ENCODE peak calls at places on chromosomes 3 and 15, in four cellular contexts. I is adrenal gland, D is IMR-90, Y is stomach. M is an unnamed sample. For H3K4me1, the result is how much of the 10 kb centered on the place peaks cover.

GRCh38 chr15:91114301-91114700 is 14.2 kb downstream of the SV2B start:
- DNase-seq in I (no peak), D (no peak), Y (no peak), M (no peak)

GRCh38 chr3:178406206-178406605 is 130.0 kb upstream of the KCNMB2 start:
- DNase-seq in I (no peak), Y (no peak), D (no peak), M (no peak)

GRCh38 chr15:33742807-33743206 is 225.5 kb upstream of the CHRM5 start:
- DNase-seq in Y (no peak), D (no peak), I (no peak), M (no peak)

GRCh38 chr15:48250640-48251076 is 44.6 kb downstream of the SLC12A1 start:
- DNase-seq in I (peak), D (peak), Y (no peak), M (peak)

GRCh38 chr15:98548172-98548971 is 100.0 kb upstream of the IGF1R start:
- DNase-seq in I (peak), Y (peak), D (peak), M (peak)

GRCh38 chr3:194382892-194383223 is 13.3 kb upstream of the LRRC15 start:
- DNase-seq in D (no peak), Y (no peak), I (no peak), M (no peak)

GRCh38 chr3:111963424-111963823 is 15.4 kb upstream of the ABHD10 start:
- DNase-seq in D (peak), Y (no peak), I (no peak), M (no peak)

GRCh38 chr15:20344601-20345400 is 196.8 kb downstream of the GOLGA6L6 start:
- DNase-seq in I (no peak), Y (no peak), D (no peak), M (no peak)

GRCh38 chr3:37183375-37183831 is 9.0 kb upstream of the LRRFIP2 start:
- DNase-seq in I (no peak), D (peak), Y (no peak), M (no peak)

GRCh38 chr15:72319360-72319984 is 485 bp downstream of the CELF6 start:
- DNase-seq in I (peak), D (peak), Y (peak), M (peak)

GRCh38 chr3:150054635-150055034 is 83.9 kb upstream of the PFN2 start:
- DNase-seq in Y (no peak), D (no peak), I (no peak), M (no peak)

GRCh38 chr3:46675426-46675825 is 18.1 kb downstream of the ALS2CL start:
- DNase-seq in Y (no peak), D (no peak), I (no peak), M (no peak)

GRCh38 chr15:40906947-40907802 is 12.9 kb downstream of the VPS18 start:
- DNase-seq in D (peak), Y (peak), I (no peak), M (no peak)

GRCh38 chr3:128323206-128324081 is 143.2 kb downstream of the DNAJB8 start:
- DNase-seq in D (no peak), Y (peak), I (peak), M (peak)

GRCh38 chr3:41352526-41352925 is 153.2 kb downstream of the CTNNB1 start:
- DNase-seq in D (no peak), Y (no peak), I (no peak), M (no peak)

GRCh38 chr15:63080638-63081250 is 38.2 kb downstream of the TPM1 start:
- DNase-seq in Y (no peak), I (no peak), D (no peak), M (no peak)

GRCh38 chr15:73946795-73947370 is 20.6 kb downstream of the LOXL1 start:
- DNase-seq in I (no peak), Y (no peak), D (no peak), M (no peak)

GRCh38 chr15:22895465-22896190 is 57.2 kb downstream of the NIPA2 start:
- DNase-seq in I (no peak), D (peak), Y (peak), M (no peak)

GRCh38 chr15:85622432-85622831 is 172.3 kb downstream of the KLHL25 start:
- DNase-seq in D (peak), Y (no peak), I (no peak), M (no peak)

GRCh38 chr3:36792342-36792741 is 28.0 kb upstream of the DCLK3 start:
- DNase-seq in I (no peak), Y (no peak), D (peak), M (no peak)

GRCh38 chr3:120404876-120405275 is 45.9 kb downstream of the FSTL1 start:
- DNase-seq in Y (no peak), I (no peak), D (peak), M (no peak)

GRCh38 chr3:172153335-172153861 is 114.0 kb downstream of the FNDC3B start:
- DNase-seq in D (peak), Y (peak), I (peak), M (peak)

GRCh38 chr3:30370681-30371271 is 235.6 kb upstream of the TGFBR2 start:
- DNase-seq in I (no peak), Y (no peak), D (no peak), M (no peak)

GRCh38 chr3:156416846-156417581 is 137.9 kb downstream of the SSR3 start:
- DNase-seq in D (no peak), I (no peak), Y (no peak), M (no peak)

GRCh38 chr15:87735536-87735935 is 521.0 kb downstream of the NTRK3 start:
- DNase-seq in I (no peak), D (no peak), Y (no peak), M (no peak)

GRCh38 chr3:190594171-190594570 is 80.3 kb downstream of the IL1RAP start:
- DNase-seq in I (no peak), Y (no peak), D (no peak), M (no peak)

GRCh38 chr3:83065861-83066260 is 1304.4 kb upstream of the GBE1 start:
- DNase-seq in Y (no peak), D (no peak), I (no peak), M (no peak)

GRCh38 chr3:142958707-142959106 is 4.8 kb downstream of the PAQR9 start:
- DNase-seq in I (peak), Y (no peak), D (peak), M (no peak)

GRCh38 chr3:116569611-116570010 is 124.3 kb upstream of the LSAMP start:
- DNase-seq in Y (no peak), I (no peak), D (peak), M (no peak)

GRCh38 chr3:101950510-101950909 is 101.2 kb downstream of the NFKBIZ start:
- DNase-seq in I (no peak), Y (no peak), D (peak), M (no peak)

GRCh38 chr3:156460206-156460609 is 94.7 kb downstream of the SSR3 start:
- DNase-seq in Y (no peak), D (no peak), I (no peak), M (no peak)

DNA sequence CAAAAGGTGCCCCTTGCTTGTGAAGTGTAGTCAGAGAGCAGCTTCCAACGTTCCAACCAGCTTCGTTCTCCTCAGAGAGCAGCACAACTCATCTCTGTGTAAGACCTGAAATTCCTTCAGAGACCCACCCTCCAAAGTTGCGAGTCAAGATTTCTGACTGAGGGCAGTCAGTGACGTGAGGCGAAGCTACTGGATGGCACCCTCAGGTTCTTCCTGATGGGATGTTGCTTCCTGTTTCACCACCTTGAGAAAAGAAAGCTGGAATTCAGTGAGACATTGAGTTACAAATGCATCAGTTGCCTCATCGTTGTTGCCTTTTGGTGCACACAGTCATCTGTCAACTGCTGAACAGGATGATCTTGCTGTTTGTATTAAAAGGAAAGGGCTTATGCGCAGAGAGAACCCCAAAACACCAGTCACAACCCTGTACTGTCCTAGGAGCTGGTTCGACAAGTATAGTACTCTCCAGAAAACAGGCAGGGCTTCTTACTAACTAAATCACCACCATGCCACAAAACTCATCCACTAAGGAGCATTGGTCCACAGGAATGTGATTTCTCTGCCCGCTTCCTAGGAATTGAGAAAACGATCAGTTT is at the start of gene CERS3:
- DNase-seq in I (no peak), D (no peak), Y (no peak), M (no peak)
- TF ChIP-seq POLR2A in I (no peak), D (no peak), Y (no peak), M (no peak)

GRCh38 chr3:152279474-152279873 is 10.7 kb downstream of the MBNL1 start:
- DNase-seq in Y (no peak), D (no peak), I (no peak), M (no peak)

GRCh38 chr3:152278674-152279427 is 10.1 kb downstream of the MBNL1 start:
- DNase-seq in D (no peak), I (no peak), Y (no peak), M (no peak)

GRCh38 chr3:152282813-152283212 is 14.1 kb downstream of the MBNL1 start:
- DNase-seq in D (no peak), I (no peak), Y (no peak), M (no peak)

GRCh38 chr3:152280539-152280938 is 11.8 kb downstream of the MBNL1 start:
- DNase-seq in I (no peak), Y (no peak), D (no peak), M (no peak)

DNA sequence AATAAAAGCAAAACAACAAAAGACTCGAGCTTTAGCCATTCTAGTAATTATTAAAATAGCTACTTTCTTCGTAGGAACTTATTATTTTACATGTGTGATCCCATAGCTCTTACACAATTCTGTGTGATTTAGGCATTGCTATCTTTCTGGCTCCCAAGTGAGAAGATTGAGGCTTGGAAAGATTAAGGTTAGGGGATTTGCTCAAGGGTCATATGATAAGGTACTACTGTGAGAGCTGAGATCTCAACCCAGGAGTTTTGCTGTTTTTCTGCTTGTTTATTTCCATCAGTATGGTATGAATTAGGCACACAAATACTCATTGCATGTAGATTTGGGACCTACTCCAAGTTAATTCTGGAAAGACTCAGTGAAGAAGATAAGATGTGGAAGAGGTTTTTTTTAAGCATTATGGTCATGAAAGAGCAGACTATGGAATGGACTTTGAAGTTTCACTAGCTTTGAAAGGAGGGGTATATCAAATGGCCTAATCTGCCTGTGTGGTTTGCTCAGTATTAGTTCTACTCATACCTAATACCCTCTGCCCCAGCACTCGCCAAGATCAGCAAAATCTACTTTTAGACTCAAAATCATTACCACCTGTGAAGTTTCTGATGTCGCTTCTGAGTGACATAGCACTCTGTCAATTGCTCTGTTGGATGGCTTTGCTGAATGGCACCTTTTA is 12.4 kb downstream of the MBNL1 start:
- DNase-seq in D (no peak), Y (no peak), I (no peak), M (no peak)
- H3K4me1 ChIP-seq in D (under half), Y (half or more), I (half or more), M (under half)

DNA sequence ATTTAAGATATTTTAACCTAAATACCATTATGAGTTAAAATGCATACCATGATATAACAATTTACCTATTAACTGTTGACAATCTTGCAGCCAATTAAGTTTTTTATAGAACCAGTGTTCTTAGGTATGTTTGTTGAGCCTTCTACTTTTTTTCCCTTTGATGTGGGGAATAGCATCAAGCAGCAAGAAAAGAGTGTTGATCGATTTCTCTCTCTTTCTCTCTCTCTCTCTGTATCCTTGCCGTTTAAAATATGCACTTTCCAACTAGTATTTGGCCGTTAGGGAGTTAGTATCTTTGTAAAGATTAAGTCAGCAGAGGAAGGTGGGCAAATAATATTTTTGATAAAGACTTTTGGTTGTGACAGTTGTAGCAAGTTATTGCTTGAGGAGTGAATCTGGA is 5.9 kb downstream of the CHD2 start:
- DNase-seq in I (no peak), Y (no peak), D (no peak), M (no peak)
- H3K4me3 ChIP-seq in I (no peak), Y (peak), D (no peak), M (no peak)

GRCh38 chr3:51966016-51966415 is 1.2 kb downstream of the PCBP4 start:
- DNase-seq in I (no peak), Y (no peak), D (no peak), M (no peak)

GRCh38 chr3:51966486-51966885 is 768 bp downstream of the PCBP4 start:
- DNase-seq in D (no peak), I (no peak), Y (no peak), M (no peak)

GRCh38 chr3:51968175-51968681 is 974 bp upstream of the PCBP4 start:
- DNase-seq in I (no peak), Y (no peak), D (peak), M (no peak)

GRCh38 chr3:51967384-51968174 is at the start of gene PCBP4:
- DNase-seq in Y (peak), D (peak), I (peak), M (peak)

GRCh38 chr3:51966941-51967383 is 292 bp downstream of the PCBP4 start:
- DNase-seq in Y (no peak), D (no peak), I (no peak), M (no peak)
- TF ChIP-seq POLR2A in Y (no peak), D (no peak), I (peak), M (no peak)

DNA sequence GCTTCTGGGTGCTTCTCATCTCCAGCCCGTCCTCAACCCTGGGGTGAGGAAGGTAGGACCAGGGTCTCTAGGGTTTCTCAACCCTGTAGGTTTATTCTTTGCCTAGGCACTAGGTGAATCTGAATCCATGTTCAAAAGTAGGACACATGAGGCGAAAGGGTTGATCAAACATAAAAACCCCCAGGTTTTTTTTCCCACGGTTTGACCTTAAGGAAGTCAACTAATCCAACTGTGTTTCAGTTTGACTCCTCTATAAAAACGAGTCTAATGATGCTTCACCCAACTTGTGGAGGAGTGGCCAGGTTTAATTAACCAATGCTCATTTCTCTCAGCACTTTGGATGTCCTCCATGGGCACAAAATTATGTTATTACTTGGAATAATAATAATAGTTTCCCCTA is 335.9 kb upstream of the ICE2 start:
- DNase-seq in Y (no peak), D (no peak), I (no peak), M (no peak)
- H3K4me1 ChIP-seq in Y (under half), D (under half), I (under half), M (under half)

M was measured in testis.